ENCODE peak calls at places on chromosomes 2 and 18, in ten cellular contexts. One of them, this sample, is unnamed.

GRCh38 chr2:189350515-189351209 is 90.6 kb upstream of the WDR75 start:
- DNase-seq in EH: peak
- DNase-seq in amniotic stem cell: peak
- DNase-seq in AG08396: peak
- DNase-seq in fibroblast of the conjunctiva: peak
- DNase-seq in activated CD8-positive, alpha-beta memory T cell treated with anti-CD3 and anti-CD28 coated beads for 48 hours: no peak
- DNase-seq in tibial nerve: peak
- DNase-seq in body of pancreas: peak
- DNase-seq in type B pancreatic cell: no peak
- DNase-seq in T-helper 9 cell: no peak
- DNase-seq in this sample: no peak

GRCh38 chr2:102442967-102443828 is 20.2 kb downstream of the IL18RAP start:
- DNase-seq in type B pancreatic cell: no peak
- DNase-seq in fibroblast of the conjunctiva: peak
- DNase-seq in T-helper 9 cell: peak
- DNase-seq in activated CD8-positive, alpha-beta memory T cell treated with anti-CD3 and anti-CD28 coated beads for 48 hours: no peak
- DNase-seq in AG08396: peak
- DNase-seq in tibial nerve: no peak
- DNase-seq in body of pancreas: peak
- DNase-seq in EH: peak
- DNase-seq in amniotic stem cell: peak
- DNase-seq in this sample: peak

GRCh38 chr2:52253605-52254004 is 1221.7 kb upstream of the NRXN1 start:
- DNase-seq in body of pancreas: no peak
- DNase-seq in T-helper 9 cell: no peak
- DNase-seq in type B pancreatic cell: no peak
- DNase-seq in AG08396: no peak
- DNase-seq in activated CD8-positive, alpha-beta memory T cell treated with anti-CD3 and anti-CD28 coated beads for 48 hours: no peak
- DNase-seq in fibroblast of the conjunctiva: no peak
- DNase-seq in tibial nerve: no peak
- DNase-seq in amniotic stem cell: no peak
- DNase-seq in EH: no peak
- DNase-seq in this sample: no peak

GRCh38 chr2:31383471-31384153 is 30.9 kb downstream of the XDH start:
- DNase-seq in type B pancreatic cell: no peak
- DNase-seq in fibroblast of the conjunctiva: no peak
- DNase-seq in amniotic stem cell: no peak
- DNase-seq in activated CD8-positive, alpha-beta memory T cell treated with anti-CD3 and anti-CD28 coated beads for 48 hours: no peak
- DNase-seq in AG08396: no peak
- DNase-seq in T-helper 9 cell: no peak
- DNase-seq in body of pancreas: no peak
- DNase-seq in tibial nerve: no peak
- DNase-seq in EH: peak
- DNase-seq in this sample: no peak

GRCh38 chr2:224982910-224983688 is 59.2 kb downstream of the DOCK10 start:
- DNase-seq in AG08396: peak
- DNase-seq in type B pancreatic cell: no peak
- DNase-seq in T-helper 9 cell: peak
- DNase-seq in body of pancreas: no peak
- DNase-seq in fibroblast of the conjunctiva: peak
- DNase-seq in amniotic stem cell: peak
- DNase-seq in activated CD8-positive, alpha-beta memory T cell treated with anti-CD3 and anti-CD28 coated beads for 48 hours: no peak
- DNase-seq in tibial nerve: no peak
- DNase-seq in EH: peak
- DNase-seq in this sample: peak

GRCh38 chr2:230849633-230850357 is 14.9 kb upstream of the ITM2C start:
- DNase-seq in tibial nerve: no peak
- DNase-seq in type B pancreatic cell: no peak
- DNase-seq in EH: peak
- DNase-seq in AG08396: peak
- DNase-seq in T-helper 9 cell: peak
- DNase-seq in amniotic stem cell: no peak
- DNase-seq in fibroblast of the conjunctiva: no peak
- DNase-seq in activated CD8-positive, alpha-beta memory T cell treated with anti-CD3 and anti-CD28 coated beads for 48 hours: peak
- DNase-seq in body of pancreas: peak
- DNase-seq in this sample: peak

GRCh38 chr2:60961457-60961856 is 56.1 kb upstream of the PEX13 start:
- DNase-seq in type B pancreatic cell: no peak
- DNase-seq in AG08396: peak
- DNase-seq in amniotic stem cell: no peak
- DNase-seq in body of pancreas: no peak
- DNase-seq in EH: peak
- DNase-seq in activated CD8-positive, alpha-beta memory T cell treated with anti-CD3 and anti-CD28 coated beads for 48 hours: no peak
- DNase-seq in fibroblast of the conjunctiva: peak
- DNase-seq in tibial nerve: no peak
- DNase-seq in T-helper 9 cell: no peak
- DNase-seq in this sample: no peak

GRCh38 chr2:181165199-181165868 is 184.9 kb downstream of the UBE2E3 start:
- DNase-seq in activated CD8-positive, alpha-beta memory T cell treated with anti-CD3 and anti-CD28 coated beads for 48 hours: no peak
- DNase-seq in fibroblast of the conjunctiva: no peak
- DNase-seq in T-helper 9 cell: no peak
- DNase-seq in body of pancreas: no peak
- DNase-seq in amniotic stem cell: no peak
- DNase-seq in AG08396: no peak
- DNase-seq in type B pancreatic cell: no peak
- DNase-seq in EH: no peak
- DNase-seq in tibial nerve: no peak
- DNase-seq in this sample: peak

GRCh38 chr2:221125691-221126090 is 446.4 kb downstream of the EPHA4 start:
- DNase-seq in fibroblast of the conjunctiva: no peak
- DNase-seq in amniotic stem cell: no peak
- DNase-seq in tibial nerve: no peak
- DNase-seq in AG08396: no peak
- DNase-seq in activated CD8-positive, alpha-beta memory T cell treated with anti-CD3 and anti-CD28 coated beads for 48 hours: no peak
- DNase-seq in type B pancreatic cell: no peak
- DNase-seq in EH: peak
- DNase-seq in T-helper 9 cell: no peak
- DNase-seq in body of pancreas: no peak
- DNase-seq in this sample: no peak

GRCh38 chr2:234544659-234545611 is 48.1 kb upstream of the ARL4C start:
- DNase-seq in body of pancreas: peak
- DNase-seq in tibial nerve: peak
- DNase-seq in amniotic stem cell: no peak
- DNase-seq in activated CD8-positive, alpha-beta memory T cell treated with anti-CD3 and anti-CD28 coated beads for 48 hours: peak
- DNase-seq in EH: peak
- DNase-seq in AG08396: peak
- DNase-seq in type B pancreatic cell: peak
- DNase-seq in fibroblast of the conjunctiva: peak
- DNase-seq in T-helper 9 cell: peak
- DNase-seq in this sample: peak

GRCh38 chr2:113136828-113137775 is 9.7 kb downstream of the IL1RN start:
- DNase-seq in EH: peak
- DNase-seq in type B pancreatic cell: peak
- DNase-seq in AG08396: peak
- DNase-seq in T-helper 9 cell: peak
- DNase-seq in fibroblast of the conjunctiva: peak
- DNase-seq in activated CD8-positive, alpha-beta memory T cell treated with anti-CD3 and anti-CD28 coated beads for 48 hours: no peak
- DNase-seq in body of pancreas: peak
- DNase-seq in amniotic stem cell: peak
- DNase-seq in tibial nerve: no peak
- DNase-seq in this sample: peak

GRCh38 chr2:19059076-19059475 is 299.3 kb downstream of the OSR1 start:
- DNase-seq in T-helper 9 cell: no peak
- DNase-seq in type B pancreatic cell: no peak
- DNase-seq in body of pancreas: no peak
- DNase-seq in EH: no peak
- DNase-seq in AG08396: no peak
- DNase-seq in tibial nerve: no peak
- DNase-seq in fibroblast of the conjunctiva: no peak
- DNase-seq in amniotic stem cell: no peak
- DNase-seq in activated CD8-positive, alpha-beta memory T cell treated with anti-CD3 and anti-CD28 coated beads for 48 hours: no peak
- DNase-seq in this sample: no peak

GRCh38 chr2:156279446-156279845 is 53.1 kb downstream of the NR4A2 start:
- DNase-seq in activated CD8-positive, alpha-beta memory T cell treated with anti-CD3 and anti-CD28 coated beads for 48 hours: no peak
- DNase-seq in T-helper 9 cell: no peak
- DNase-seq in body of pancreas: no peak
- DNase-seq in tibial nerve: no peak
- DNase-seq in fibroblast of the conjunctiva: no peak
- DNase-seq in EH: no peak
- DNase-seq in AG08396: no peak
- DNase-seq in amniotic stem cell: no peak
- DNase-seq in type B pancreatic cell: no peak
- DNase-seq in this sample: no peak

GRCh38 chr18:9400197-9400596 is 65.6 kb downstream of the TWSG1 start:
- DNase-seq in type B pancreatic cell: no peak
- DNase-seq in amniotic stem cell: no peak
- DNase-seq in body of pancreas: no peak
- DNase-seq in AG08396: no peak
- DNase-seq in tibial nerve: no peak
- DNase-seq in T-helper 9 cell: no peak
- DNase-seq in activated CD8-positive, alpha-beta memory T cell treated with anti-CD3 and anti-CD28 coated beads for 48 hours: no peak
- DNase-seq in EH: no peak
- DNase-seq in fibroblast of the conjunctiva: no peak
- DNase-seq in this sample: no peak

GRCh38 chr2:163132850-163133249 is 294.3 kb upstream of the KCNH7 start:
- DNase-seq in AG08396: no peak
- DNase-seq in body of pancreas: no peak
- DNase-seq in T-helper 9 cell: no peak
- DNase-seq in fibroblast of the conjunctiva: no peak
- DNase-seq in amniotic stem cell: no peak
- DNase-seq in tibial nerve: no peak
- DNase-seq in type B pancreatic cell: no peak
- DNase-seq in activated CD8-positive, alpha-beta memory T cell treated with anti-CD3 and anti-CD28 coated beads for 48 hours: no peak
- DNase-seq in EH: peak
- DNase-seq in this sample: no peak

GRCh38 chr2:167017021-167017420 is 128.7 kb downstream of the XIRP2 start:
- DNase-seq in T-helper 9 cell: no peak
- DNase-seq in body of pancreas: no peak
- DNase-seq in fibroblast of the conjunctiva: no peak
- DNase-seq in EH: no peak
- DNase-seq in type B pancreatic cell: no peak
- DNase-seq in activated CD8-positive, alpha-beta memory T cell treated with anti-CD3 and anti-CD28 coated beads for 48 hours: no peak
- DNase-seq in tibial nerve: no peak
- DNase-seq in AG08396: no peak
- DNase-seq in amniotic stem cell: no peak
- DNase-seq in this sample: no peak

GRCh38 chr2:54680397-54681032 is 42.9 kb upstream of the EML6 start:
- DNase-seq in type B pancreatic cell: no peak
- DNase-seq in AG08396: no peak
- DNase-seq in T-helper 9 cell: no peak
- DNase-seq in tibial nerve: no peak
- DNase-seq in body of pancreas: no peak
- DNase-seq in fibroblast of the conjunctiva: no peak
- DNase-seq in EH: peak
- DNase-seq in activated CD8-positive, alpha-beta memory T cell treated with anti-CD3 and anti-CD28 coated beads for 48 hours: peak
- DNase-seq in amniotic stem cell: no peak
- DNase-seq in this sample: no peak

GRCh38 chr2:8674420-8675009 is 7.3 kb upstream of the ID2 start:
- DNase-seq in AG08396: no peak
- DNase-seq in EH: no peak
- DNase-seq in tibial nerve: no peak
- DNase-seq in fibroblast of the conjunctiva: no peak
- DNase-seq in body of pancreas: no peak
- DNase-seq in amniotic stem cell: no peak
- DNase-seq in type B pancreatic cell: no peak
- DNase-seq in T-helper 9 cell: no peak
- DNase-seq in activated CD8-positive, alpha-beta memory T cell treated with anti-CD3 and anti-CD28 coated beads for 48 hours: no peak
- DNase-seq in this sample: no peak

GRCh38 chr18:3511980-3512379 is 62.0 kb downstream of the TGIF1 start:
- DNase-seq in type B pancreatic cell: no peak
- DNase-seq in amniotic stem cell: peak
- DNase-seq in activated CD8-positive, alpha-beta memory T cell treated with anti-CD3 and anti-CD28 coated beads for 48 hours: no peak
- DNase-seq in tibial nerve: no peak
- DNase-seq in AG08396: peak
- DNase-seq in fibroblast of the conjunctiva: peak
- DNase-seq in body of pancreas: no peak
- DNase-seq in EH: peak
- DNase-seq in T-helper 9 cell: no peak
- DNase-seq in this sample: no peak

GRCh38 chr2:176753752-176754474 is 458.7 kb upstream of the HNRNPA3 start:
- DNase-seq in fibroblast of the conjunctiva: peak
- DNase-seq in tibial nerve: no peak
- DNase-seq in T-helper 9 cell: no peak
- DNase-seq in AG08396: no peak
- DNase-seq in body of pancreas: peak
- DNase-seq in type B pancreatic cell: no peak
- DNase-seq in activated CD8-positive, alpha-beta memory T cell treated with anti-CD3 and anti-CD28 coated beads for 48 hours: no peak
- DNase-seq in amniotic stem cell: no peak
- DNase-seq in EH: no peak
- DNase-seq in this sample: no peak

GRCh38 chr2:9765611-9766531 is 77.4 kb upstream of the TAF1B start:
- DNase-seq in activated CD8-positive, alpha-beta memory T cell treated with anti-CD3 and anti-CD28 coated beads for 48 hours: no peak
- DNase-seq in amniotic stem cell: no peak
- DNase-seq in fibroblast of the conjunctiva: no peak
- DNase-seq in type B pancreatic cell: no peak
- DNase-seq in AG08396: no peak
- DNase-seq in tibial nerve: no peak
- DNase-seq in body of pancreas: no peak
- DNase-seq in T-helper 9 cell: no peak
- DNase-seq in EH: no peak
- DNase-seq in this sample: no peak

GRCh38 chr2:181457741-181458425 is 697 bp downstream of the ITGA4 start:
- DNase-seq in fibroblast of the conjunctiva: peak
- DNase-seq in amniotic stem cell: no peak
- DNase-seq in body of pancreas: peak
- DNase-seq in AG08396: peak
- DNase-seq in EH: peak
- DNase-seq in tibial nerve: peak
- DNase-seq in activated CD8-positive, alpha-beta memory T cell treated with anti-CD3 and anti-CD28 coated beads for 48 hours: peak
- DNase-seq in T-helper 9 cell: peak
- DNase-seq in type B pancreatic cell: peak
- DNase-seq in this sample: peak

GRCh38 chr2:69260666-69261065 is 126.4 kb downstream of the GFPT1 start:
- DNase-seq in fibroblast of the conjunctiva: no peak
- DNase-seq in T-helper 9 cell: no peak
- DNase-seq in tibial nerve: no peak
- DNase-seq in amniotic stem cell: no peak
- DNase-seq in body of pancreas: no peak
- DNase-seq in activated CD8-positive, alpha-beta memory T cell treated with anti-CD3 and anti-CD28 coated beads for 48 hours: no peak
- DNase-seq in type B pancreatic cell: no peak
- DNase-seq in AG08396: no peak
- DNase-seq in EH: peak
- DNase-seq in this sample: no peak

This sample was measured in CD4-positive, CD25-positive, alpha-beta regulatory T cell.